ENCODE peak calls at places on chromosomes 16 and 17, in nine cellular contexts. G, Q, V, O, E, S, L, D and N are unnamed samples.
A peak's percentile ranks its signal among the peaks of the same experiment; 100 is the strongest.

GRCh38 chr17:41989702-41990419 is 23.3 kb downstream of the CNP start:
- DNase-seq in G (no peak), Q (no peak), V (no peak), O (no peak), E (peak; percentile 91), S (no peak), L (no peak), D (no peak), N (no peak)

GRCh38 chr16:87210949-87211348 is 106.2 kb downstream of the C16orf95 start:
- DNase-seq in G (no peak), Q (no peak), V (peak; percentile 23), O (no peak), E (no peak), S (no peak), L (peak; percentile 45), D (no peak), N (peak; percentile 54)

GRCh38 chr17:14926526-14927122 is 338.5 kb downstream of the PMP22 start:
- DNase-seq in G (peak; percentile 50), Q (peak; percentile 26), V (peak; percentile 40), O (peak; percentile 66), E (no peak), S (peak; percentile 35), L (peak; percentile 74), D (peak; percentile 35), N (peak; percentile 29)

GRCh38 chr16:1481906-1482835 is 6.6 kb downstream of the PTX4 start:
- DNase-seq in G (no peak), Q (no peak), V (peak; percentile 74), O (no peak), E (peak; percentile 55), S (no peak), L (peak; percentile 44), D (no peak), N (peak; percentile 76)

GRCh38 chr16:11252482-11252931 is 3.5 kb downstream of the SOCS1 start:
- DNase-seq in G (no peak), Q (no peak), V (no peak), O (peak; percentile 53), E (no peak), S (no peak), L (no peak), D (no peak), N (no peak)

GRCh38 chr17:43810823-43811222 is 22.1 kb downstream of the MPP3 start:
- DNase-seq in G (no peak), Q (no peak), V (no peak), O (no peak), E (no peak), S (no peak), L (no peak), D (no peak), N (no peak)

GRCh38 chr17:74340470-74341023 is 14.5 kb downstream of the KIF19 start:
- DNase-seq in G (no peak), Q (no peak), V (no peak), O (no peak), E (no peak), S (peak; percentile 63), L (no peak), D (peak; percentile 75), N (no peak)

GRCh38 chr17:27497696-27498095 is 41.4 kb downstream of the KSR1 start:
- DNase-seq in G (no peak), Q (no peak), V (peak; percentile 80), O (no peak), E (no peak), S (no peak), L (no peak), D (no peak), N (peak; percentile 70)

GRCh38 chr16:15966420-15967222 is 17.2 kb downstream of the ABCC1 start:
- DNase-seq in G (no peak), Q (no peak), V (peak; percentile 85), O (no peak), E (peak; percentile 88), S (no peak), L (peak; percentile 87), D (no peak), N (peak; percentile 56)
- H3K27ac ChIP-seq in G (no peak overlapping the region), Q (peak overlapping the region; percentile 9), V (peak overlapping the region; percentile 78), O (peak overlapping the region; percentile 3), E (peak overlapping the region; percentile 73), S (no peak overlapping the region), L (peak overlapping the region; percentile 61), D (no peak overlapping the region), N (no peak overlapping the region)

GRCh38 chr16:15825750-15826305 is 31.0 kb downstream of the MYH11 start:
- DNase-seq in G (no peak), Q (no peak), V (no peak), O (no peak), E (no peak), S (no peak), L (no peak), D (no peak), N (no peak)

GRCh38 chr16:15827299-15827698 is 29.5 kb downstream of the MYH11 start:
- DNase-seq in G (no peak), Q (no peak), V (no peak), O (no peak), E (no peak), S (no peak), L (no peak), D (no peak), N (no peak)

GRCh38 chr16:15829460-15829859 is 27.4 kb downstream of the MYH11 start:
- DNase-seq in G (no peak), Q (peak; percentile 65), V (no peak), O (no peak), E (no peak), S (no peak), L (peak; percentile 68), D (no peak), N (no peak)

GRCh38 chr16:15830832-15831451 is 25.9 kb downstream of the MYH11 start:
- DNase-seq in G (no peak), Q (no peak), V (no peak), O (no peak), E (no peak), S (no peak), L (no peak), D (no peak), N (no peak)

DNA sequence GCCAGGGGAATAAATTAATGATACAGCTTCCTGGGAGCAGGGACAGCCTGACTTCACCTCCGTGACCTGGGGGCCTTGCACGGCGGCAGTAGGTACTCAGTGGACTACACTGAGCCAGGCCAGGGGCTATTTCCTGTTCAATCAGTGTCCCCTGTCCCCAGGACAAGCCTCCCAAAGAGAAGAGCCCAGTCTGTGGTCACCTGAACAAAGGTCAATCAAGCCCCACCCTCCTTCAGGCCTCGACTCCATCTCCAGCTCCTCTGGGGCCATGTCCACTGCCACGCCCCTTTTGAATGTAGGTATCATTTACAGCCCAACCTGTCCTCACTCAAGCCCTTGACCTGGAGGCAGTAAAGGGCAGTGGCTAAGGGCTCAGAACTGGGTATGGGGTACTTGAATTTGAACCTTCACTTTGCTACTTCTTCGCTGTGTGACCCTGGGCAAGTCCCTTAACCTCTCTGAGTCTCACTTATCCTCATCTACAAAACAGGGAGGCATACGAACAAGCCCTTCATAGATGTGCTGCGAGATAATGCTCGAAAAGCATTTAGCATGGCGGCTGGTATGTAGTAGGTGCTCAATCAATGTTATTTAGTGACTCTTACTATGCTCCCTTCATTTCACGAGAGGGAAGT is 29.0 kb downstream of the MYH11 start:
- DNase-seq in G (no peak), Q (no peak), V (no peak), O (no peak), E (no peak), S (no peak), L (no peak), D (no peak), N (no peak)
- H3K27ac ChIP-seq in G (no peak overlapping the region), Q (peak overlapping the region; percentile 76), V (no peak overlapping the region), O (no peak overlapping the region), E (no peak overlapping the region), S (no peak overlapping the region), L (no peak overlapping the region), D (no peak overlapping the region), N (no peak overlapping the region)

GRCh38 chr17:8324913-8325312 is 14.7 kb upstream of the ODF4 start:
- DNase-seq in G (no peak), Q (no peak), V (no peak), O (no peak), E (no peak), S (no peak), L (no peak), D (no peak), N (no peak)

GRCh38 chr17:8324132-8324531 is 14.1 kb downstream of the ARHGEF15 start:
- DNase-seq in G (no peak), Q (no peak), V (no peak), O (no peak), E (no peak), S (no peak), L (no peak), D (no peak), N (no peak)

GRCh38 chr17:8332128-8332527 is 7.5 kb upstream of the ODF4 start:
- DNase-seq in G (no peak), Q (no peak), V (no peak), O (no peak), E (no peak), S (no peak), L (no peak), D (no peak), N (no peak)

GRCh38 chr17:8322078-8322477 is 12.0 kb downstream of the ARHGEF15 start:
- DNase-seq in G (no peak), Q (no peak), V (no peak), O (no peak), E (no peak), S (no peak), L (no peak), D (no peak), N (no peak)

DNA sequence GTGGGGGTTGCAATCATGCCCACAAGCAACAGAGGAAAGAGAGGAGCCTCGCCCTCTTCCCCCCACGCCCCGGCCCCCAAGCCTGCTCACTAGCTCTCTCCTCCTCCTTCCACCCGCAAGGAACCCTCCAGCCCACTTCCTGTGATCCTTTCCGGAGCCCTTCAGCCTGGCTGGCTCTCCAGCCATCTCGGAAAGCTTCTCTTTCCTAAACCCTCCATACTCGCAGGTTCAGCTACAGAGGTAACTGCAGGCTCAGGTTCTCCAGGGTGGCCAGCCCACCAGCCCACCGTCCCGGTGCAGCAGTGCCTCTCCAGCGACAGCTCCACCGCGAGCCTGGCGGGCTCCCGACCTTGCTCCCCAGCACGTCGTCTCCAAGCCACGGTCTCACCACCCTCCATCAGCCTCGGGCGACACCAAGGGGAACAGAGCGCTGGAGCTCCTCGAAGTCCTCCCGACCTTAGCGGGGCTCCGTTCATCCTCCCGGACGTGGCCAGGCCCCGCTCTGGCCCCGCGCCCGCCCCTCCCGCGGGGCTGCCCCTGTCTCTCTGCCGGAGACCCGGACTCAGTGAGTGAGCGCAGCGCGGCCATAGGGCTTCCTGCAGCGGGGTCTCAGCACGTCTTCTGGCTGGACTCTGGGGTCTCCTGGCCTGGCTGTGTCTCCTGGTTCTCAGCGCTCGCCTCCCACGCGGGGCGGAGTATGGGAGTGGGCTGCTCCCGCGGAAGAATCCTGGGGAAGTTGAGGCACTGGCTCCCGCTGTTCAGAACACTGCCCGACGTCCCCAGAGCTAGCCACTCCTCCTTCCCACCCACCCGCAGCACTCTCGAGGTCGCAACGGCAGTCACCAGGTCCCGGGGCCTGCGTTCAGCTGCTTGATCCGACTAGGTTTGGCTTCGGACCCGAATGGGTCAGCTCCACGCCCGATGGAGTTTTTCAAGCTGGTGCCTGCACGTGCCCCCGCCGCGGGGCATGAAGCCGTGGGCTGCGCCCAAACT is 12.8 kb upstream of the ODF4 start:
- DNase-seq in G (peak; percentile 43), Q (no peak), V (no peak), O (peak; percentile 33), E (no peak), S (no peak), L (no peak), D (no peak), N (no peak)
- H3K27ac ChIP-seq in G (no peak overlapping the region), Q (peak overlapping the region; percentile 26), V (no peak overlapping the region), O (no peak overlapping the region), E (no peak overlapping the region), S (no peak overlapping the region), L (peak overlapping the region; percentile 29), D (no peak overlapping the region), N (no peak overlapping the region)

DNA sequence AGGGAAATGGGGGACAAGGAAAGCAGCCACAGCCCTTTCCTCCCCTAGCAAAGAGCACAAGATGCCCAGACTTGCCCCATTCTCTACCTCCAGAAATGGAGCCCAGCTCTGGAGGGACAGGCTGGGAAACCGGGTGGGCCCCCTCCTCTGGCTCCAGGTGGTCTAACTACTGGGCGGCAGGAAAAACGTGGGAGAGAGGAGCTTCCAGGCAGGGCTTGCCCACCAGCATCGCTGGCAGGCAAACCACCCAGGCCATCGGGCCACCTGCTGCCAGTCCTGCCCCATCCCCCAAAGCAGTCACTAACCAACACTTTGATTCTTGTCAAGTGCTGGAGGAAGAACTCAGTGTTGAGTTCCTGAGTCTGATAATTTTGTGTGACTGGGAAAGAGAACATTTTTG is 15.6 kb downstream of the ANKS3 start:
- DNase-seq in G (no peak), Q (no peak), V (no peak), O (no peak), E (no peak), S (no peak), L (no peak), D (no peak), N (no peak)
- H3K27ac ChIP-seq in G (no peak overlapping the region), Q (no peak overlapping the region), V (no peak overlapping the region), O (no peak overlapping the region), E (no peak overlapping the region), S (no peak overlapping the region), L (no peak overlapping the region), D (no peak overlapping the region), N (no peak overlapping the region)